ENCODE peak calls at places on chromosomes 7 and 10, in four cellular contexts. Z is GM23248, S is hepatocyte, U is breast epithelium. Q is an unnamed sample.
A peak's percentile ranks its signal among the peaks of the same experiment; 100 is the strongest.

GRCh38 chr10:122034149-122034756 is 45.3 kb downstream of the TACC2 start:
- DNase-seq in Z (peak; percentile 72), U (no peak), S (peak; percentile 53), Q (peak; percentile 12)

GRCh38 chr10:61115874-61116273 is 171.9 kb upstream of the RHOBTB1 start:
- DNase-seq in S (no peak), U (no peak), Z (no peak), Q (no peak)

GRCh38 chr7:114819629-114820362 is 102.1 kb upstream of the MDFIC start:
- DNase-seq in S (peak; percentile 82), U (peak; percentile 36), Z (peak; percentile 96), Q (peak; percentile 41)

GRCh38 chr10:20959178-20959577 is 62.1 kb upstream of the NEBL start:
- DNase-seq in S (no peak), U (no peak), Z (no peak), Q (no peak)

GRCh38 chr7:16982640-16983103 is 100.9 kb upstream of the AGR3 start:
- DNase-seq in Z (peak; percentile 72), U (no peak), S (peak; percentile 57), Q (peak; percentile 8)

GRCh38 chr10:84256510-84257342 is 11.9 kb downstream of the RGR start:
- DNase-seq in Z (peak; percentile 69), U (no peak), S (peak; percentile 44), Q (peak; percentile 16)

GRCh38 chr7:98659746-98660145 is 42.7 kb downstream of the NPTX2 start:
- DNase-seq in U (no peak), Z (no peak), S (no peak), Q (no peak)

GRCh38 chr7:97024209-97025129 is at the start of gene DLX5:
- DNase-seq in S (peak; percentile 73), U (no peak), Z (peak; percentile 49), Q (peak; percentile 55)

GRCh38 chr10:101828734-101829551 is 10.7 kb upstream of the OGA start:
- DNase-seq in U (no peak), S (no peak), Z (no peak), Q (no peak)

GRCh38 chr7:18109762-18110161 is 82.1 kb upstream of the PRPS1L1 start:
- DNase-seq in U (no peak), S (no peak), Z (no peak), Q (no peak)

GRCh38 chr7:23469961-23470250 is 385 bp downstream of the IGF2BP3 start:
- DNase-seq in S (no peak), Z (no peak), U (no peak), Q (no peak)

GRCh38 chr7:45974540-45975360 is 53.7 kb upstream of the IGFBP3 start:
- DNase-seq in S (no peak), Z (no peak), U (no peak), Q (no peak)

GRCh38 chr7:4882169-4882741 is 1.3 kb downstream of the RADIL start:
- DNase-seq in Z (peak; percentile 91), U (peak; percentile 61), S (peak; percentile 55), Q (peak; percentile 37)
- H3K4me3 ChIP-seq in Z (peak overlapping the region; percentile 74), U (peak overlapping the region; percentile 88), S (peak overlapping the region; percentile 45), Q (peak overlapping the region; percentile 48)

DNA sequence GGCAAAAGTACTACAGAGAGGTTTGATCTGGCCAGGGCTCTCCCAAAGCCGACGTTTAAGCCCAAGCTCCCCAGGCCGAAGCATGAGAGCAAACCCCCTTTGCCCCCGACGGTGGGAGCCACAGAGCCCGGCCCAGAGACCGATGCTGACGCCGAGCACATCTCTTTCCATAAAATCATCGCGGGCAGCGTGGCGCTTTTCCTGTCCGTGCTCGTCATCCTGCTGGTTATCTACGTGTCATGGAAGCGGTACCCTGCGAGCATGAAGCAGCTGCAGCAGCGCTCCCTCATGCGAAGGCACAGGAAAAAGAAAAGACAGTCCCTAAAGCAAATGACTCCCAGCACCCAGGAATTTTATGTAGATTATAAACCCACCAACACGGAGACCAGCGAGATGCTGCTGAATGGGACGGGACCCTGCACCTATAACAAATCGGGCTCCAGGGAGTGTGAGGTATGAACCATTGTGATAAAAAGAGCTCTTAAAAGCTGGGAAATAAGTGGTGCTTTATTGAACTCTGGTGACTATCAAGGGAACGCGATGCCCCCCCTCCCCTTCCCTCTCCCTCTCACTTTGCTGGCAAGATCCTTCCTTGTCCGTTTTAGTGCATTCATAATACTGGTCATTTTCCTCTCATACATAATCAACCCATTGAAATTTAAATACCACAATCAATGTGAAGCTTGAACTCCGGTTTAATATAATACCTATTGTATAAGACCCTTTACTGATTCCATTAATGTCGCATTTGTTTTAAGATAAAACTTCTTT is 2.3 kb downstream of the LRRTM3 start:
- DNase-seq in U (no peak), Z (peak; percentile 23), S (peak; percentile 27), Q (no peak)
- H3K4me3 ChIP-seq in U (peak overlapping the region; percentile 32), Z (no peak overlapping the region), S (peak overlapping the region; percentile 6), Q (no peak overlapping the region)

DNA sequence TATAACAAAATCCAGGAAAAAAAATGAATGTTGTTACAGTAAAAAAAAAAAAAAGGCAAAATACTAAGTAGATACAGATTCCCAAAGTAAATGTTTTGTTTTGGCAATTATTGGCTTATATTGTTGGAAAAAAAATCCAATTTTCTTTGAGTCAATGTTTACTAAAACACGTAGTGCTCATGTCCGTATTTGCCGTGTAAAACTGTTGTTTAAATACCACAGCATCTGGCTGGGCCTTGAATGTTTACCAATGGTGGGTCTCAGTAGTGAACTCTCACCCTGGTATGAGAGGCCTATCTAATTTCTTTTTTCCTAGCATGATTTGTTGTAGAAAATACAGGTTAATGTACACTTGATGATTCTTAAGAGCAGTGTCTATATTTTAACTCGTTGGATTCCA is 41.4 kb upstream of the SLC26A5 start:
- DNase-seq in U (no peak), S (peak; percentile 23), Z (no peak), Q (no peak)
- H3K4me3 ChIP-seq in U (no peak overlapping the region), S (no peak overlapping the region), Z (no peak overlapping the region), Q (no peak overlapping the region)

GRCh38 chr7:20786049-20786412 is 655 bp downstream of the SP8 start:
- DNase-seq in U (no peak), Z (no peak), S (no peak), Q (no peak)

GRCh38 chr7:20787658-20788057 is 972 bp upstream of the SP8 start:
- DNase-seq in U (no peak), Z (no peak), S (no peak), Q (no peak)

GRCh38 chr7:20786779-20787651 is at the start of gene SP8:
- DNase-seq in U (no peak), Z (peak; percentile 33), S (peak; percentile 73), Q (peak; percentile 78)

GRCh38 chr7:20785211-20786048 is 1.3 kb downstream of the SP8 start:
- DNase-seq in S (peak; percentile 56), Z (peak; percentile 47), U (no peak), Q (peak; percentile 48)

GRCh38 chr7:20786421-20786778 is 286 bp downstream of the SP8 start:
- DNase-seq in U (no peak), Z (no peak), S (no peak), Q (no peak)
- H3K4me3 ChIP-seq in U (peak overlapping the region; percentile 55), Z (peak overlapping the region; percentile 32), S (peak overlapping the region; percentile 29), Q (peak overlapping the region; percentile 51)

GRCh38 chr10:70317943-70318318 is 34.1 kb upstream of the NPFFR1 start:
- DNase-seq in Z (no peak), U (no peak), S (no peak), Q (no peak)
- H3K4me3 ChIP-seq in Z (no peak overlapping the region), U (no peak overlapping the region), S (no peak overlapping the region), Q (no peak overlapping the region)

GRCh38 chr7:151083071-151083823 is at the start of gene TMUB1:
- DNase-seq in Z (peak; percentile 82), U (peak; percentile 65), S (peak; percentile 88), Q (peak; percentile 70)

GRCh38 chr7:151083824-151084160 is 499 bp upstream of the TMUB1 start:
- DNase-seq in S (no peak), U (no peak), Z (no peak), Q (no peak)

GRCh38 chr7:151086802-151087246 is 549 bp downstream of the AGAP3 start:
- DNase-seq in U (no peak), Z (peak; percentile 76), S (peak; percentile 55), Q (peak; percentile 11)

GRCh38 chr7:151085691-151086620 is at the start of gene AGAP3:
- DNase-seq in Z (peak; percentile 84), S (peak; percentile 91), U (peak; percentile 66), Q (peak; percentile 87)

DNA sequence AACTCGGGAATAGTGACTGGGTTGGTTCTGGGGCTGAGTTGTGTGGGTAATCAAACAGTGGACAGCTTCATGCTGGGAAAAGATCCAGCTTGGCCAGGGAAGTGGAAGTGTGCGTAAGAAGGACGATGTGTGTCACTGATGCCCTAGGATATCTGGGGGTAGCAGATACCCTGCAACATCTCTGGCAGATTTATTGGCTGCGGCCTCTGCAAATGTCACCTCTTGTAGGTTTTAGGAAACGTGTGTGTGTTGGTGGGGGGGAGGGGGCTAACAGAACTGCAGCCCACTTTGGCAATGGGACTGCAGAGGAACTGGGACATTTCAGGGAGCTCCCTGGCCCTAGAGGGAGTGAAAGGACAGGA is 965 bp upstream of the AGAP3 start:
- DNase-seq in U (no peak), Z (no peak), S (no peak), Q (no peak)
- H3K4me3 ChIP-seq in U (peak overlapping the region; percentile 97), Z (no peak overlapping the region), S (no peak overlapping the region), Q (peak overlapping the region; percentile 52)

Q was measured in MG63.